ENCODE peak calls at places on chromosomes 6 and 20, in five cellular contexts. V is thyroid gland, B is IMR-90, S is lung, N is cardiac muscle cell. K is an unnamed sample.
A peak's percentile ranks its signal among the peaks of the same experiment; 100 is the strongest.

GRCh38 chr6:111552999-111553398 is 52.7 kb downstream of the TRAF3IP2 start:
- DNase-seq in V (no peak), B (no peak), S (no peak), N (no peak), K (no peak)

GRCh38 chr6:105485456-105485855 is 82.6 kb upstream of the PREP start:
- DNase-seq in V (no peak), B (no peak), S (no peak), N (no peak), K (peak; percentile 60)

GRCh38 chr6:134223761-134224445 is 94.0 kb downstream of the SGK1 start:
- DNase-seq in V (no peak), B (peak; percentile 55), S (no peak), N (peak; percentile 26), K (no peak)

GRCh38 chr6:14478396-14479225 is 361.0 kb downstream of the CD83 start:
- DNase-seq in V (no peak), B (peak; percentile 49), S (no peak), N (peak; percentile 22), K (no peak)

GRCh38 chr6:134074151-134074712 is 21.8 kb upstream of the SLC2A12 start:
- DNase-seq in V (peak; percentile 3), B (no peak), S (no peak), N (peak; percentile 49), K (no peak)

GRCh38 chr6:147161974-147162495 is 42.2 kb upstream of the STXBP5 start:
- DNase-seq in V (no peak), B (peak; percentile 95), S (no peak), N (peak; percentile 81), K (peak; percentile 49)

GRCh38 chr6:117976030-117976651 is 69.1 kb downstream of the SLC35F1 start:
- DNase-seq in V (no peak), B (peak; percentile 44), S (no peak), N (peak; percentile 67), K (no peak)

GRCh38 chr6:169807699-169808607 is 56.5 kb downstream of the ERMARD start:
- DNase-seq in V (no peak), B (no peak), S (peak; percentile 11), N (no peak), K (no peak)

GRCh38 chr20:61436674-61437279 is 184.7 kb downstream of the CDH4 start:
- DNase-seq in V (no peak), B (peak; percentile 58), S (no peak), N (peak; percentile 86), K (no peak)

DNA sequence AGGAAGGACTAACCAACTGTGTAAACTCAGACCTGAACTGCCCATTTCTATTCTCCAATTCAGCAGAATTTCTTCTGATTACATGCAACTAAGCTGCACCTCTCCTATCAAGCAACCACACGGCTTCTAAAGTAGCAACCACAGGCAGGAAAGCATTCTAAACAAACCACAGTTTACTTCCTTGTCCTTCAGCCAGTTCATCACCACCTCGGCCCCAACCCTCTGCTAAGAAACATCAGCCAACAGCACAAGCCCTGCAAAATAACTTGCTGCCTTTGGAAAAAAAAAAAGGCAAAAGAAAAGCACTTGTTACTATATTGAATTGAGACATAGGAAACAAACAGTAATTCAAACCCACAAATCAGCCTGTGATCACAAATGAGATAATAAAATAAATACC is 140.3 kb downstream of the NFATC2 start:
- DNase-seq in V (no peak), B (peak; percentile 71), S (no peak), N (no peak), K (peak; percentile 40)
- H3K27ac ChIP-seq in V (no peak overlapping the region), B (no peak overlapping the region), S (no peak overlapping the region), N (no peak overlapping the region), K (peak overlapping the region; percentile 38)

GRCh38 chr6:73481969-73482368 is 20.4 kb downstream of the MTO1 start:
- DNase-seq in V (no peak), B (no peak), S (no peak), N (no peak), K (no peak)
- H3K36me3 ChIP-seq in V (peaks cover 77% of the 10 kb centered on the region), B (peaks cover 38% of the 10 kb centered on the region), S (peaks cover 48% of the 10 kb centered on the region), N (peaks cover 43% of the 10 kb centered on the region), K (no peaks in the 10 kb centered on the region)

DNA sequence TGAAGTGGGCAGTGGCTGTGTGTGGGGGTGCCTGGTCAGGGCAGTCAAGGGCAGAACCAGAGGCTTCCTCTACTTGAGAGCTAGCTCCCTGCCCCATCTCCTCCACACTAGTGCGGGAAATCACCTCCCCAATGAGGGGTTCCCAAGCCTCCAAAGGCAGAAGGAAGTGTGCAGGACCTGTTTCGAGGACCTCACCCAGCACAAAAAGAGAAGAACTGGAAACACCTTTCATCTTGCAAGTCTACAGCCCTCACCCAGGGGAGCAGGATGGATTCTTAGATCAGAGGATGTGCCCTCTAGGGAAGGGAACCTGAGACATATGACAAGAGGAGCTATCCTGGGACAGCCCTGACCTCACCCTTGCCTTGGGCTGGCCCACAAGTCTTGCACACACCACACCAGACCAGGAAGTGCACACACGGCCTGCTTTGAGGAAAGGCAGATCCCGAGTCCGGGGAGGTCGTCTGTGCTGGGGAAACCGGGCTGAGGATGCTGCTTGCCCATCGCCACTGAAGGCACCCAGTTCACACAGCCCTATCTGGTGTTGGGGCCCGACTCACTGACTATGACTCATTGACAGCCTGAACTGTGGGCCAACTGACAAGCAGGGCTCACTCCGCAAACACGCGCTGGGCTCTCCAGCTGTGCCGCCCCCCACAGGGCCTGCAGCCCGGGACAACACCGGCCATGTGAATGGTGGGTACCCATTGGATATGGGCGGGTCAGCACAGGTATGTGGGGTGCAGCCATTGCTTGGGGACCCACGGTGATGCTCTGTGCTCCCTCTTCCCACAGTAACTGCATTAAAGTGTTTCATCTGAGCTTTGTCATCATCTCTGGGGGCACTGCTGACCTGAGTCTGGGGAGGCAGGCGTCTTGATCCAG is 1.8 kb downstream of the SAMD10 start:
- DNase-seq in V (no peak), B (peak; percentile 88), S (no peak), N (peak; percentile 75), K (no peak)
- H3K4me1 ChIP-seq in V (peaks cover 24% of the 10 kb centered on the region), B (peaks cover 39% of the 10 kb centered on the region), S (peaks cover 5% of the 10 kb centered on the region), N (peaks cover 8% of the 10 kb centered on the region), K (peaks cover 38% of the 10 kb centered on the region)

DNA sequence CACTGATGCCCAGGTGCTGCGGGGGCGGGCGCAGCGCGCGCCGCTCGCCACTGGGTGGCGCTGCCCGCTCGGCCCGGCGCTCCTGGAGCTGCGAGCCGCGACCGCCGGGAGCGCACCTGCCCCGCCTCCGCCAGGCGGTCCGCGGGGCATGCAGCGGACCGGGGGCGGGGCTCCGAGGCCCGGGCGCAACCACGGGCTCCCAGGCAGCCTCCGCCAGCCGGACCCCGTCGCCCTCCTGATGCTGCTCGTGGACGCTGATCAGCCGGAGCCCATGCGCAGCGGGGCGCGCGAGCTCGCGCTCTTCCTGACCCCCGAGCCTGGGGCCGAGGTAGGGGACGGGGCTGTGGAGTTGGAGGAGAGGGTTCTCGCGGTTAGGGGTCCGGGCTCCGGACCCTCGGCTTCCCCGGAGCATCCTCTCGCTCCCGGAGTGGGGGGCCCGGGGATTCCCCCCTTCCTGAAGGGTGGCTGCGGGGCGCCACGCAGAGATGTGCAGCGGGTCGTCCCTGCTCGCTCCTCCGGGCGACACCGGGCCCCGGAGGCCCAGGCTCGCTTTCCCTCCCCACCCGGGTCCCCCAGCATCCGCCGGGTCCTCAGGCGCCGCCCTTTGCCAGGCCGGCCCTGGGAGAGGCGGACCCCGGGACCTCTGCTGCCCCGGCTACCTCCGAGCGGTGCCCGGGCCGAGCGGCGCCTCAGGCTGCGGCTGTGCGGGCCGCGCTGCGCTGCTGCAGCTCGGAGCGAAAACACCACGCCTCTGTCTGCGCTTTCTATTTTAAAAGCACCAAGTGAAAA is at the start of gene BCAS4:
- DNase-seq in V (peak; percentile 78), B (peak; percentile 79), S (peak; percentile 61), N (peak; percentile 85), K (peak; percentile 84)
- H3K27ac ChIP-seq in V (peak within 1 kb of the TSS; percentile 81), B (peak within 1 kb of the TSS; percentile 58), S (peak within 1 kb of the TSS; percentile 11), N (peak within 1 kb of the TSS; percentile 4), K (peak within 1 kb of the TSS; percentile 53)